ENCODE peak calls at places on chromosomes 12 and 14, in six cellular contexts. V is RWPE2, K is putamen, T is transverse colon, E is A549, L is MV-4-11. I is an unnamed sample.

GRCh38 chr12:3184485-3184884 is 107.3 kb downstream of the TSPAN9 start:
- DNase-seq in K (no peak), E (no peak), T (no peak), L (no peak), V (no peak), I (no peak)

GRCh38 chr12:66514581-66514980 is 164.3 kb downstream of the GRIP1 start:
- DNase-seq in L (no peak), V (no peak), T (no peak), E (no peak), K (no peak), I (no peak)

GRCh38 chr12:57616383-57617101 is 5.3 kb downstream of the ARHGEF25 start:
- DNase-seq in T (no peak), V (peak; percentile 52), E (no peak), L (no peak), K (no peak), I (peak; percentile 83)

GRCh38 chr12:125424909-125425308 is 359.7 kb downstream of the AACS start:
- DNase-seq in V (no peak), T (no peak), L (no peak), K (no peak), E (no peak), I (no peak)

GRCh38 chr12:104181313-104181712 is 34.3 kb upstream of the TXNRD1 start:
- DNase-seq in K (no peak), L (no peak), E (no peak), V (no peak), T (no peak), I (no peak)

GRCh38 chr12:75341873-75342272 is 7.4 kb downstream of the GLIPR1L1 start:
- DNase-seq in V (no peak), L (no peak), E (no peak), T (no peak), K (no peak), I (no peak)

GRCh38 chr14:104554088-104554607 is 25.4 kb upstream of the C14orf180 start:
- DNase-seq in K (no peak), E (no peak), L (no peak), T (no peak), V (peak; percentile 69), I (no peak)

GRCh38 chr12:112537710-112538396 is 119.1 kb downstream of the PTPN11 start:
- DNase-seq in L (peak; percentile 56), T (no peak), V (no peak), K (no peak), E (no peak), I (no peak)

GRCh38 chr12:118853634-118854033 is 127.7 kb upstream of the SRRM4 start:
- DNase-seq in V (no peak), K (no peak), T (no peak), E (no peak), L (no peak), I (no peak)

GRCh38 chr12:119423285-119423684 is 88.8 kb downstream of the CCDC60 start:
- DNase-seq in V (no peak), L (no peak), T (no peak), K (no peak), E (no peak), I (no peak)

GRCh38 chr12:22103418-22103817 is 57.4 kb downstream of the CMAS start:
- DNase-seq in E (no peak), K (no peak), T (no peak), L (peak; percentile 64), V (no peak), I (no peak)

GRCh38 chr14:51716610-51717009 is 64.9 kb downstream of the FRMD6 start:
- DNase-seq in K (peak; percentile 63), V (no peak), E (no peak), T (no peak), L (no peak), I (peak; percentile 56)

GRCh38 chr12:104953323-104953722 is 4.8 kb downstream of the SLC41A2 start:
- DNase-seq in V (no peak), K (no peak), T (peak; percentile 58), L (no peak), E (no peak), I (no peak)